ENCODE peak calls at places on chromosomes 5 and 9, in ten cellular contexts. G is activated CD4-positive, alpha-beta T cell treated with anti-CD3 and anti-CD28 coated beads for 48 hours; C is endothelial cell; V is posterior cingulate gyrus; Q is kidney tubule cell; L is HTR-8/SVneo; I is COR-L47; B is myocyte; D is germinal center; X is activated CD4-positive, CD25-positive, alpha-beta regulatory T cell treated with anti-CD3 and anti-CD28 coated beads, Interleukin-2, amount 50 U/mL, for 72 hours. M is an unnamed sample.

GRCh38 chr5:99068944-99069650 is 140.3 kb upstream of the CHD1 start:
- DNase-seq in L (no peak), V (no peak), B (no peak), D (no peak), X (no peak), Q (no peak), I (no peak), C (no peak), G (no peak), M (no peak)

GRCh38 chr5:74762599-74762998 is 4.3 kb downstream of the GFM2 start:
- DNase-seq in G (peak), B (peak), D (no peak), C (no peak), X (no peak), I (no peak), Q (peak), V (no peak), L (peak), M (no peak)

GRCh38 chr9:114908104-114908621 is 22.2 kb downstream of the TNFSF8 start:
- DNase-seq in X (no peak), Q (peak), B (peak), C (no peak), I (peak), L (peak), G (no peak), V (no peak), D (no peak), M (peak)

GRCh38 chr5:172658869-172659513 is 17.9 kb downstream of the NEURL1B start:
- DNase-seq in I (no peak), V (no peak), B (peak), C (no peak), Q (no peak), G (no peak), X (no peak), L (no peak), D (no peak), M (no peak)

GRCh38 chr9:103798620-103799019 is 295.5 kb upstream of the SMC2 start:
- DNase-seq in L (peak), V (no peak), C (no peak), Q (peak), D (no peak), X (no peak), B (no peak), I (peak), G (peak), M (no peak)

GRCh38 chr5:88503065-88503394 is 234.4 kb upstream of the TMEM161B start:
- DNase-seq in V (no peak), L (no peak), Q (no peak), G (no peak), C (no peak), D (no peak), X (no peak), B (peak), I (no peak), M (no peak)

GRCh38 chr5:135008556-135008955 is 25.5 kb downstream of the PITX1 start:
- DNase-seq in L (no peak), B (no peak), Q (no peak), G (no peak), D (no peak), X (no peak), V (no peak), C (no peak), I (no peak), M (peak)

GRCh38 chr5:129547137-129547536 is 87.0 kb downstream of the ADAMTS19 start:
- DNase-seq in D (no peak), Q (no peak), X (no peak), I (no peak), L (no peak), C (no peak), B (no peak), G (no peak), V (no peak), M (no peak)

GRCh38 chr5:54080833-54081232 is 229.5 kb downstream of the ARL15 start:
- DNase-seq in X (no peak), G (no peak), L (no peak), I (no peak), Q (no peak), C (no peak), V (no peak), D (no peak), B (no peak), M (no peak)

GRCh38 chr9:135156525-135157510 is 69.3 kb downstream of the OLFM1 start:
- DNase-seq in L (peak), I (no peak), V (peak), D (no peak), X (peak), G (peak), C (peak), B (peak), Q (peak), M (no peak)

GRCh38 chr9:121813811-121814210 is 162.4 kb downstream of the DAB2IP start:
- DNase-seq in Q (no peak), C (no peak), G (no peak), B (no peak), D (no peak), X (no peak), I (no peak), V (no peak), L (no peak), M (no peak)

GRCh38 chr5:56356876-56357160 is 123.7 kb upstream of the ANKRD55 start:
- DNase-seq in B (no peak), I (no peak), Q (no peak), D (no peak), X (no peak), G (no peak), V (no peak), C (no peak), L (no peak), M (no peak)

GRCh38 chr9:107487521-107488399 is 1.8 kb downstream of the KLF4 start:
- DNase-seq in V (peak), G (peak), L (no peak), D (peak), C (peak), X (no peak), I (peak), B (no peak), Q (peak), M (peak)

GRCh38 chr9:114450181-114450580 is 55.1 kb downstream of the WHRN start:
- DNase-seq in C (no peak), G (no peak), Q (no peak), I (no peak), X (no peak), L (no peak), B (no peak), D (no peak), V (no peak), M (no peak)

GRCh38 chr5:95631991-95632675 is 12.2 kb downstream of the GPR150 start:
- DNase-seq in V (no peak), L (no peak), C (no peak), Q (peak), B (peak), X (peak), G (peak), I (no peak), D (no peak), M (no peak)

GRCh38 chr5:42749020-42749419 is 7.6 kb upstream of the CCDC152 start:
- DNase-seq in L (no peak), C (no peak), I (no peak), D (no peak), B (no peak), Q (no peak), X (no peak), V (no peak), G (no peak), M (no peak)

GRCh38 chr5:96683392-96683791 is 21.2 kb downstream of the CAST start:
- DNase-seq in I (no peak), C (no peak), G (no peak), X (no peak), Q (peak), L (no peak), D (no peak), B (no peak), V (no peak), M (no peak)

GRCh38 chr5:115460476-115460875 is 84.1 kb downstream of the FEM1C start:
- DNase-seq in Q (peak), I (no peak), C (no peak), D (no peak), B (peak), X (no peak), L (peak), V (no peak), G (peak), M (no peak)

GRCh38 chr9:95585824-95586223 is 69.1 kb upstream of the PTCH1 start:
- DNase-seq in G (no peak), C (no peak), D (no peak), B (no peak), Q (no peak), X (no peak), V (no peak), I (no peak), L (no peak), M (no peak)

GRCh38 chr9:34809504-34810186 is 99.7 kb upstream of the CCL21 start:
- DNase-seq in L (no peak), X (no peak), Q (peak), C (peak), G (peak), V (peak), B (no peak), I (no peak), D (no peak), M (no peak)

GRCh38 chr5:133552925-133553525 is 59.3 kb downstream of the FSTL4 start:
- DNase-seq in I (peak), G (peak), V (peak), Q (peak), C (peak), X (peak), D (peak), B (peak), L (peak), M (no peak)

GRCh38 chr9:69645488-69645887 is 26.7 kb downstream of the APBA1 start:
- DNase-seq in C (no peak), B (peak), V (peak), G (no peak), X (no peak), Q (peak), I (no peak), D (no peak), L (no peak), M (no peak)

GRCh38 chr5:72441861-72442540 is 65.2 kb downstream of the ZNF366 start:
- DNase-seq in X (no peak), C (no peak), B (peak), V (no peak), D (no peak), I (no peak), G (no peak), Q (peak), L (peak), M (no peak)

GRCh38 chr5:124553911-124554310 is 192.5 kb downstream of the ZNF608 start:
- DNase-seq in X (no peak), V (no peak), C (no peak), B (no peak), D (no peak), G (no peak), L (no peak), I (no peak), Q (no peak), M (no peak)

GRCh38 chr5:128462330-128462729 is 75.7 kb downstream of the FBN2 start:
- DNase-seq in I (no peak), Q (no peak), G (no peak), L (no peak), B (no peak), V (no peak), C (no peak), D (no peak), X (no peak), M (no peak)

GRCh38 chr5:106874531-106874930 is 796.2 kb downstream of the EFNA5 start:
- DNase-seq in X (no peak), L (no peak), D (no peak), C (no peak), G (no peak), I (no peak), Q (no peak), V (no peak), B (no peak), M (no peak)

GRCh38 chr9:133713211-133713959 is 24.8 kb downstream of the SARDH start:
- DNase-seq in G (no peak), Q (no peak), B (peak), V (no peak), X (no peak), C (peak), D (no peak), L (no peak), I (no peak), M (no peak)

GRCh38 chr5:9105851-9106250 is 440.0 kb downstream of the SEMA5A start:
- DNase-seq in G (no peak), D (no peak), V (no peak), L (no peak), X (no peak), I (no peak), Q (no peak), B (no peak), C (no peak), M (no peak)

GRCh38 chr9:134597041-134597913 is 44.3 kb upstream of the COL5A1 start:
- DNase-seq in X (no peak), L (no peak), D (no peak), Q (no peak), C (peak), I (no peak), B (peak), V (no peak), G (no peak), M (peak)

GRCh38 chr9:32426278-32426939 is 42.0 kb downstream of the ACO1 start:
- DNase-seq in V (no peak), Q (peak), D (no peak), C (no peak), G (no peak), B (no peak), I (no peak), X (no peak), L (peak), M (no peak)

GRCh38 chr5:98933446-98934072 is 4.8 kb upstream of the CHD1 start:
- DNase-seq in Q (no peak), D (peak), L (no peak), X (no peak), G (no peak), I (no peak), B (no peak), C (no peak), V (no peak), M (no peak)

GRCh38 chr9:37942616-37943328 is 38.8 kb upstream of the SLC25A51 start:
- DNase-seq in G (no peak), L (no peak), X (no peak), I (no peak), Q (peak), B (no peak), D (no peak), C (no peak), V (no peak), M (no peak)

GRCh38 chr9:98225015-98225442 is 30.4 kb downstream of the TBC1D2 start:
- DNase-seq in I (no peak), C (no peak), V (no peak), D (no peak), B (no peak), L (no peak), Q (no peak), X (no peak), G (no peak), M (no peak)

GRCh38 chr9:86464242-86464641 is 110.0 kb upstream of the TUT7 start:
- DNase-seq in X (no peak), D (no peak), L (no peak), C (no peak), Q (no peak), G (no peak), I (no peak), V (no peak), B (peak), M (no peak)

GRCh38 chr5:155004138-155004744 is 9.3 kb upstream of the KIF4B start:
- DNase-seq in L (no peak), C (peak), B (peak), I (no peak), Q (peak), D (no peak), V (peak), G (peak), X (no peak), M (no peak)

GRCh38 chr5:13212843-13213242 is 731.6 kb downstream of the DNAH5 start:
- DNase-seq in L (no peak), X (no peak), B (peak), G (no peak), C (no peak), Q (no peak), I (peak), D (no peak), V (no peak), M (no peak)

GRCh38 chr5:73363911-73364730 is 84.5 kb downstream of the FOXD1 start:
- DNase-seq in Q (no peak), X (no peak), L (no peak), C (no peak), G (no peak), B (no peak), D (no peak), I (no peak), V (no peak), M (no peak)

M was measured in osteocyte.